ENCODE peak calls at places on chromosome 17, in eight cellular contexts. One of them, this sample, is unnamed.

GRCh38 chr17:5950871-5951270 is 119.3 kb upstream of the WSCD1 start:
- DNase-seq in HCT116: no peak
- DNase-seq in IMR-90: no peak
- DNase-seq in fibroblast of lung: no peak
- DNase-seq in heart left ventricle: no peak
- DNase-seq in PC-9: no peak
- DNase-seq in Panc1: no peak
- DNase-seq in ascending aorta: no peak
- DNase-seq in this sample: no peak

GRCh38 chr17:64262125-64262421 is 987 bp downstream of the TEX2 start:
- DNase-seq in HCT116: no peak
- DNase-seq in IMR-90: no peak
- DNase-seq in fibroblast of lung: no peak
- DNase-seq in heart left ventricle: no peak
- DNase-seq in PC-9: no peak
- DNase-seq in Panc1: no peak
- DNase-seq in ascending aorta: no peak
- DNase-seq in this sample: no peak

GRCh38 chr17:39139137-39139516 is 12.3 kb downstream of the PLXDC1 start:
- DNase-seq in HCT116: no peak
- DNase-seq in IMR-90: peak; percentile 92
- DNase-seq in fibroblast of lung: peak; percentile 81
- DNase-seq in heart left ventricle: no peak
- DNase-seq in PC-9: peak; percentile 89
- DNase-seq in Panc1: no peak
- DNase-seq in ascending aorta: no peak
- DNase-seq in this sample: no peak

GRCh38 chr17:20300399-20301037 is 166.8 kb downstream of the LGALS9B start:
- DNase-seq in HCT116: no peak
- DNase-seq in IMR-90: peak; percentile 95
- DNase-seq in fibroblast of lung: no peak
- DNase-seq in heart left ventricle: no peak
- DNase-seq in PC-9: no peak
- DNase-seq in Panc1: no peak
- DNase-seq in ascending aorta: peak; percentile 78
- DNase-seq in this sample: peak; percentile 76

GRCh38 chr17:82314012-82314720 is 3.2 kb downstream of the CD7 start:
- DNase-seq in HCT116: no peak
- DNase-seq in IMR-90: no peak
- DNase-seq in fibroblast of lung: no peak
- DNase-seq in heart left ventricle: no peak
- DNase-seq in PC-9: no peak
- DNase-seq in Panc1: no peak
- DNase-seq in ascending aorta: no peak
- DNase-seq in this sample: no peak

GRCh38 chr17:45311762-45312476 is 4.9 kb downstream of the MAP3K14 start:
- DNase-seq in HCT116: peak; percentile 82
- DNase-seq in IMR-90: peak; percentile 63
- DNase-seq in fibroblast of lung: no peak
- DNase-seq in heart left ventricle: peak; percentile 56
- DNase-seq in PC-9: peak; percentile 99
- DNase-seq in Panc1: no peak
- DNase-seq in ascending aorta: peak; percentile 73
- DNase-seq in this sample: peak; percentile 86

GRCh38 chr17:39661044-39661406 is 4.1 kb upstream of the TCAP start:
- DNase-seq in HCT116: no peak
- DNase-seq in IMR-90: no peak
- DNase-seq in fibroblast of lung: no peak
- DNase-seq in heart left ventricle: no peak
- DNase-seq in PC-9: no peak
- DNase-seq in Panc1: no peak
- DNase-seq in ascending aorta: no peak
- DNase-seq in this sample: no peak

GRCh38 chr17:40659909-40660308 is 5.1 kb downstream of the KRT222 start:
- DNase-seq in HCT116: no peak
- DNase-seq in IMR-90: no peak
- DNase-seq in fibroblast of lung: no peak
- DNase-seq in heart left ventricle: no peak
- DNase-seq in PC-9: no peak
- DNase-seq in Panc1: no peak
- DNase-seq in ascending aorta: no peak
- DNase-seq in this sample: no peak

GRCh38 chr17:82023447-82024241 is 539 bp downstream of the LRRC45 start:
- DNase-seq in HCT116: no peak
- DNase-seq in IMR-90: peak; percentile 8
- DNase-seq in fibroblast of lung: no peak
- DNase-seq in heart left ventricle: no peak
- DNase-seq in PC-9: no peak
- DNase-seq in Panc1: no peak
- DNase-seq in ascending aorta: no peak
- DNase-seq in this sample: no peak

GRCh38 chr17:68305132-68305531 is 13.8 kb downstream of the ARSG start:
- DNase-seq in HCT116: no peak
- DNase-seq in IMR-90: no peak
- DNase-seq in fibroblast of lung: no peak
- DNase-seq in heart left ventricle: no peak
- DNase-seq in PC-9: no peak
- DNase-seq in Panc1: no peak
- DNase-seq in ascending aorta: no peak
- DNase-seq in this sample: no peak

DNA sequence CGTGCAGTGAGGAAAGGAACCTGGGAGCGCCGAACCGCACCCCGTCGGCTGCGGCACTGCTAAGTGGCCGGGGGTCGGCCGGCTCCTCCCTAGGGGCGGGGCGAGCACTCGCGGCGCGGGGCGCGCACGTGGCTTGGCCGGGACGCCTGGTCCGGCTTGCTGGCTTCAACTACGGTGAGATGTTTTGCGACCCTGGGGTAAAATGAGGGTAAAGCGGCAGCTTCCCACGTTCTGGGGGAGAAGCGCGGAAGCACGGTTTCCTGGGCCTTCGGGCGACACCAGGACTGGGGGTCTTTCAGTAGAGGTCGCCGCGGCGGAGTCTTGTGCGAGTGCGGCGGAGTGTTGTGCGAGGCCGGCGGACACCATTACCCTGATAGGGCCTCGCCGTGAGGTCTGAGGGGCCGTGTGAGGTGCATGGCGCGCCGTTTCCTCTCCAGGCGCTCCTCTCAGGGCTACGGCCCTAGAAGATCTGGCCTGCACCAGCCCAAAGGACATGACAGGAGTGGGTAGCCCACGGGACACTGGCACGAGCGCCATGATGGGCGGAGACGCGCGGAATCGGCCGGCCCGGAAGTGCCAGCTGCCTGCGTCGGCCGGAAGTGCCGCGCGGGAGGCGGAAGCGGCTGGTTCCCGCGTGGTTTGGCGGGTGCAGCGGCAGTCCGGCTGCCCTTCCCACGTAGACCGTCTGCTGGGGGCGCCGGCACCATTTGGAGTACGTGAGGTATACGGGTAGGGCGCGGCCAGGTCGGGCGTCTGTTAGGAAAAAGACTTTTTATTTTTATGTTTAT is at the start of gene PIGW:
- DNase-seq in HCT116: peak; percentile 78
- DNase-seq in IMR-90: peak; percentile 85
- DNase-seq in fibroblast of lung: peak; percentile 87
- DNase-seq in heart left ventricle: peak; percentile 89
- DNase-seq in PC-9: peak; percentile 82
- DNase-seq in Panc1: peak; percentile 39
- DNase-seq in ascending aorta: peak; percentile 92
- DNase-seq in this sample: peak; percentile 93
- TF ChIP-seq CTCF in HCT116: no peak
- TF ChIP-seq CTCF in IMR-90: no peak
- TF ChIP-seq CTCF in fibroblast of lung: no peak
- TF ChIP-seq CTCF in heart left ventricle: peak; percentile 29
- TF ChIP-seq CTCF in PC-9: no peak
- TF ChIP-seq CTCF in Panc1: no peak
- TF ChIP-seq CTCF in ascending aorta: no peak
- TF ChIP-seq CTCF in this sample: no peak

GRCh38 chr17:49312722-49313121 is 49.3 kb downstream of the ZNF652 start:
- DNase-seq in HCT116: no peak
- DNase-seq in IMR-90: no peak
- DNase-seq in fibroblast of lung: no peak
- DNase-seq in heart left ventricle: no peak
- DNase-seq in PC-9: no peak
- DNase-seq in Panc1: no peak
- DNase-seq in ascending aorta: no peak
- DNase-seq in this sample: no peak

GRCh38 chr17:49315974-49316570 is 46.0 kb downstream of the ZNF652 start:
- DNase-seq in HCT116: no peak
- DNase-seq in IMR-90: peak; percentile 27
- DNase-seq in fibroblast of lung: no peak
- DNase-seq in heart left ventricle: no peak
- DNase-seq in PC-9: no peak
- DNase-seq in Panc1: no peak
- DNase-seq in ascending aorta: no peak
- DNase-seq in this sample: no peak

GRCh38 chr17:49315551-49315951 is 46.5 kb downstream of the ZNF652 start:
- DNase-seq in HCT116: peak; percentile 79
- DNase-seq in IMR-90: peak; percentile 91
- DNase-seq in fibroblast of lung: peak; percentile 91
- DNase-seq in heart left ventricle: peak; percentile 69
- DNase-seq in PC-9: peak; percentile 88
- DNase-seq in Panc1: peak; percentile 73
- DNase-seq in ascending aorta: peak; percentile 89
- DNase-seq in this sample: peak; percentile 89

GRCh38 chr17:49318438-49318965 is 43.5 kb downstream of the ZNF652 start:
- DNase-seq in HCT116: no peak
- DNase-seq in IMR-90: no peak
- DNase-seq in fibroblast of lung: no peak
- DNase-seq in heart left ventricle: no peak
- DNase-seq in PC-9: no peak
- DNase-seq in Panc1: no peak
- DNase-seq in ascending aorta: no peak
- DNase-seq in this sample: no peak

DNA sequence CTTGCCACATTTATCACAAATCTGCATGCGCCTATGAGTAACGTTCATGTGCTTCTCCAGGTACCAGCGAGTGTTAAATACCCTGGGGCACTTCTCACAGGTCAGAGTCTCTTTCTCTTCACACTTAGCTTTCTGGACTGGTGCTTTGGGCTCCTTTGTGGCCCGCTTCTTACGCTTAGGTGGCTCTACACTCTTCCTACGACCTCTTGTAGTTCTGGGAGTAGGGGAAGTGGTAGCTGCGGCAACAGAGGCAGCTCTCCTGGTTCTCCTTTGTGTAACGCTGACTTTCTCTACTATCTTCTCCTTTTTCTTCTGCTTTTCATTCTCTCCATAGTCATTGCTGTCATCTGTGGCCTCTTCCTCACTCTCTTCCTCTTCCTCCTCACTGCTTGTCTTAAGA is 45.2 kb downstream of the ZNF652 start:
- DNase-seq in HCT116: no peak
- DNase-seq in IMR-90: no peak
- DNase-seq in fibroblast of lung: no peak
- DNase-seq in heart left ventricle: no peak
- DNase-seq in PC-9: no peak
- DNase-seq in Panc1: no peak
- DNase-seq in ascending aorta: no peak
- DNase-seq in this sample: no peak
- H3K9me3 ChIP-seq in HCT116: no peaks in the 10 kb centered on the region
- H3K9me3 ChIP-seq in IMR-90: no peaks in the 10 kb centered on the region
- H3K9me3 ChIP-seq in fibroblast of lung: no peaks in the 10 kb centered on the region
- H3K9me3 ChIP-seq in heart left ventricle: no peaks in the 10 kb centered on the region
- H3K9me3 ChIP-seq in PC-9: no peaks in the 10 kb centered on the region
- H3K9me3 ChIP-seq in Panc1: no peaks in the 10 kb centered on the region
- H3K9me3 ChIP-seq in ascending aorta: no peaks in the 10 kb centered on the region
- H3K9me3 ChIP-seq in this sample: no peaks in the 10 kb centered on the region

DNA sequence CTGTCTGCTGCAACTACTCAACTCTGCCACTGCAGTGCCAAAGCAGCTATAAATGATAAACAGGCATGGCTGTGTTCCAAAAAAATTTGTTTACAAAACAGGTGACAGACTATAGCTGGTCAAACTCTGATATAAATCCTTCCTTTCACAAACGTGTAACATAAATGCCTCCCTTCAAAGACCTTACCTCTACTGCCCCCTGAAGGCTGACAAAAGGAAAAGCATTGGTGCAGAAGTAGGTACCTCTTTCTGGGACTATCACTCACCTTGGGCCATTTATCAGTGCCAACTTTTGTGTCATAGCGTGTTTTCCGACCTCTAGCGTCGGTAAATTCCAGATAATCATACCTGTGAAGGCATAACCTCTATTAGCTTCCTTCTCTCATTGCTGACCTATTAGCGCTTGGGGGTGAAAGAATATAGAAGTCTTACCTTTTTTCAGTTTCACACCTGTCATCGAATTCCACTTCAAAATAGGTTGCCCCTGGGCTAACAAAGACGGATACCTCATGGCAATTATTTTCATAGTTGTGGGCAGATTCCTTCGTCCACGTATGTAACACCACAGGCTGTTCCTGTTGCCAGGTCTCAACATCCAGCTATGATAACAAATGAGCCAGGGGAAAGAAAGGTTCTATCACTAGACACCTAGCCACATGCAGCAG is 67.9 kb downstream of the ZZEF1 start:
- DNase-seq in HCT116: peak; percentile 27
- DNase-seq in IMR-90: peak; percentile 47
- DNase-seq in fibroblast of lung: peak; percentile 55
- DNase-seq in heart left ventricle: no peak
- DNase-seq in PC-9: peak; percentile 50
- DNase-seq in Panc1: peak; percentile 33
- DNase-seq in ascending aorta: no peak
- DNase-seq in this sample: no peak
- TF ChIP-seq CTCF in HCT116: peak; percentile 78
- TF ChIP-seq CTCF in IMR-90: peak; percentile 62
- TF ChIP-seq CTCF in fibroblast of lung: peak; percentile 59
- TF ChIP-seq CTCF in heart left ventricle: peak; percentile 68
- TF ChIP-seq CTCF in PC-9: peak; percentile 85
- TF ChIP-seq CTCF in Panc1: peak; percentile 78
- TF ChIP-seq CTCF in ascending aorta: peak; percentile 43
- TF ChIP-seq CTCF in this sample: peak; percentile 50

DNA sequence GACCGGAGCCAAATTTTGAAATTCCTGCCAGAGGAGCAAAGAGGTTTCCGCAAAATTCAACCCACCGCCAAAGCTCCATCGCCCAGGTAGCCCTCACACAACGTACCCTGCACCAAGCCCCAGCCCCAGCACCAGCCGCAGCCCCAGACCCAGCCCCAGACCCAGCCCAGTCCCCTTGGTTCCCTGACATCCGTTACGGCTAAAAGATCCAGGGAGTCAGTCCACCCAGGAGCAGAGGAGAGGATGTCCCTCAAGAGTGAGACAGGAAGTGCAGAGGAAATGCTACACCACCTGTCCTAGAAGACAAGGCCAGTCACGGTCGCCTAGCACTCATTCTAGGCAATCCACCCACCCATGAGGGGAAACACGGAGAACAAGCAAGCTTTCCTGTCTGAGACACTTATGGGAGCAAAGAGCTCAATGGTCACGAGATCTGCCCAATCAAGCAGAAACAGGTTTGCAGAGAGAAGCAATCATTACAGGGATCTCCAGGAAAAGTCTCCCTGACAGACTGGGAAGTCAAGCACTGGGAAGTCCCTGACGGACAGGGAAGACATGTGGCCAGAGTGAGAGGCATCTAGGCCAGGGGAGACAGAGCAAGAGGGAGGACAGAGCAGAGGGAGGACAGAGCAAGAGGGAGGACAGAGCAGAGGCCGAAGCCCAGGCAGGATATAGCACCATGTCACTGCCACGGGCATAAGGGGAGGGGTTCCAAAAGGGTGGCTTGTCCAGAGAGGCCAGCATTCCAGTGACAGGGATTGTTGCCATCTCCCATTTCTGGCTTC is 15.0 kb upstream of the KCNJ18 start:
- DNase-seq in HCT116: no peak
- DNase-seq in IMR-90: no peak
- DNase-seq in fibroblast of lung: no peak
- DNase-seq in heart left ventricle: no peak
- DNase-seq in PC-9: no peak
- DNase-seq in Panc1: no peak
- DNase-seq in ascending aorta: peak; percentile 46
- DNase-seq in this sample: peak; percentile 53
- H3K9me3 ChIP-seq in HCT116: no peaks in the 10 kb centered on the region
- H3K9me3 ChIP-seq in IMR-90: peaks cover 57% of the 10 kb centered on the region
- H3K9me3 ChIP-seq in fibroblast of lung: no peaks in the 10 kb centered on the region
- H3K9me3 ChIP-seq in heart left ventricle: no peaks in the 10 kb centered on the region
- H3K9me3 ChIP-seq in PC-9: no peaks in the 10 kb centered on the region
- H3K9me3 ChIP-seq in Panc1: no peaks in the 10 kb centered on the region
- H3K9me3 ChIP-seq in ascending aorta: no peaks in the 10 kb centered on the region
- H3K9me3 ChIP-seq in this sample: no peaks in the 10 kb centered on the region

This sample was measured in sigmoid colon.